ENCODE peak calls at places on chromosomes 12 and 14, in six cellular contexts. L is H1, R is HepG2, Q is K562, E is GM12891, M is GM12878. I is an unnamed sample.

GRCh38 chr14:102945346-102946130 is 23.1 kb downstream of the AMN start:
- DNase-seq in L (no peak), R (no peak), Q (no peak), E (no peak), M (no peak), I (no peak)

GRCh38 chr12:64127811-64128210 is 94.3 kb downstream of the KICS2 start:
- DNase-seq in L (no peak), R (no peak), Q (no peak), E (no peak), M (no peak), I (no peak)

GRCh38 chr12:68236421-68237059 is 10.9 kb upstream of the IL26 start:
- DNase-seq in L (no peak), R (peak), Q (peak), E (no peak), M (peak), I (no peak)

GRCh38 chr14:49960453-49960852 is 67.6 kb downstream of the ARF6 start:
- DNase-seq in L (no peak), R (no peak), Q (no peak), E (no peak), M (no peak), I (no peak)

GRCh38 chr14:54186821-54187365 is 209.9 kb upstream of the CDKN3 start:
- DNase-seq in L (no peak), R (no peak), Q (no peak), E (no peak), M (no peak), I (no peak)

GRCh38 chr14:99821519-99822165 is 28.4 kb downstream of the EML1 start:
- DNase-seq in L (no peak), R (no peak), Q (no peak), E (no peak), M (no peak), I (no peak)

GRCh38 chr12:72241552-72241951 is 30.6 kb upstream of the TRHDE start:
- DNase-seq in L (no peak), R (no peak), Q (no peak), E (no peak), M (no peak), I (no peak)

GRCh38 chr14:106788534-106788933 is 1262.2 kb downstream of the TMEM121 start:
- DNase-seq in L (no peak), R (no peak), Q (no peak), E (no peak), M (no peak), I (no peak)

GRCh38 chr14:65336191-65336591 is 76.3 kb upstream of the FUT8 start:
- DNase-seq in L (no peak), R (no peak), Q (no peak), E (no peak), M (no peak), I (no peak)

GRCh38 chr14:31159682-31160296 is 47.8 kb downstream of the HECTD1 start:
- DNase-seq in L (no peak), R (no peak), Q (no peak), E (no peak), M (no peak), I (no peak)

GRCh38 chr12:47397664-47398281 is 308.1 kb downstream of the RPAP3 start:
- DNase-seq in L (no peak), R (peak), Q (peak), E (no peak), M (no peak), I (no peak)

GRCh38 chr14:77791225-77791600 is 8.7 kb upstream of the ADCK1 start:
- DNase-seq in L (no peak), R (peak), Q (no peak), E (no peak), M (no peak), I (no peak)

GRCh38 chr12:66428261-66428660 is 126.0 kb downstream of the HELB start:
- DNase-seq in L (no peak), R (no peak), Q (no peak), E (no peak), M (no peak), I (no peak)

GRCh38 chr12:10140001-10140400 is 10.0 kb upstream of the CLEC7A start:
- DNase-seq in L (no peak), R (peak), Q (peak), E (no peak), M (peak), I (no peak)

GRCh38 chr12:95380997-95381786 is 92.8 kb upstream of the METAP2 start:
- DNase-seq in L (no peak), R (no peak), Q (no peak), E (no peak), M (no peak), I (no peak)

GRCh38 chr14:97994020-97994531 is 1196.9 kb downstream of the VRK1 start:
- DNase-seq in L (no peak), R (no peak), Q (no peak), E (no peak), M (no peak), I (no peak)

GRCh38 chr12:66600805-66601392 is 78.0 kb downstream of the GRIP1 start:
- DNase-seq in L (no peak), R (no peak), Q (no peak), E (no peak), M (no peak), I (no peak)

GRCh38 chr14:64253672-64254071 is 40.5 kb downstream of the ESR2 start:
- DNase-seq in L (no peak), R (no peak), Q (no peak), E (no peak), M (no peak), I (no peak)

DNA sequence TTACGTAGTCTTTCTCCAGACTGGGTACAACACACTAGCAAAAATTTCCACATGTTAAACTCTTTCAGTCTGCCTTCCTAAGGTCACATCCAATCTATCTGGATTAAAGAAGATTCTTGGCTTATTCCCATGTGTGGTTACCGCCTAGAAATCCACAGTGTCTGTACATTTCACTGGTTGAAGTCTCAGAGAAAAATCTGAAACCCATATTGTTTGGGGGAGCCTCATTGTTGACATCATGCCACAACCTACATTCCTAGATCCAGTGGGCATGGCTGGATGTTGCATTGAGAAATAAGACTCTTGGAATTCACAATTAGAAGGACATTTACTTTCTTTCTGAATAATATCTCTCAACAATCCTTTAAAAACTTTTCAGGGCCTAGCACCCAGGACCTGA is 151.4 kb downstream of the C12orf75 start:
- DNase-seq in L (no peak), R (no peak), Q (no peak), E (no peak), M (no peak), I (no peak)
- TF ChIP-seq TAF1 in L (no peak), R (no peak), Q (no peak), E (no peak), M (no peak), I (no peak)

GRCh38 chr14:23301288-23301968 is 1.2 kb downstream of the PPP1R3E start:
- DNase-seq in L (peak), R (peak), Q (peak), E (peak), M (peak), I (peak)

GRCh38 chr14:23299986-23300686 is 2.5 kb downstream of the PPP1R3E start:
- DNase-seq in L (no peak), R (no peak), Q (no peak), E (no peak), M (no peak), I (no peak)

GRCh38 chr14:23302290-23303225 is at the start of gene PPP1R3E:
- DNase-seq in L (peak), R (peak), Q (peak), E (peak), M (no peak), I (peak)

GRCh38 chr14:23300687-23301223 is 1.9 kb downstream of the PPP1R3E start:
- DNase-seq in L (no peak), R (peak), Q (peak), E (no peak), M (no peak), I (no peak)

DNA sequence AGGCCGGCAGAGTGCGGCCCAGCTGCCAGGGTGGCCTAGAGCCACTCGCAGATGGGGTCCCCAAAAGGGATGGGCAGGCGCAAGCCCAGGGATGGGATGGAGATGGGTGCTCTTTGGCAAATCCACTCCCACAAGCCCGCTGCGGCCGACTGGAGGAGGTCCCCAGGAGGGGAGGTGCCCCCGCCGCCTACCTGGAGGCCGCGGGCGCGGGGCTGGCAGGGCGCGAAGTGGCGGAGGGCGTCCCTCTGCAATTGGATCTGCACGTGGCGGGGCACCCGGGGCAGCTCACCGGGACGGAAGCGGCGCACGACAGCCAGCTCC is 730 bp downstream of the PPP1R3E start:
- DNase-seq in L (no peak), R (no peak), Q (no peak), E (no peak), M (no peak), I (no peak)
- TF ChIP-seq POLR2A in L (peak), R (no peak), Q (peak), E (peak), M (peak), I (peak)

GRCh38 chr14:74271365-74271764 is 31.4 kb downstream of the ABCD4 start:
- DNase-seq in L (no peak), R (no peak), Q (no peak), E (no peak), M (no peak), I (no peak)

GRCh38 chr14:74281069-74281468 is 21.7 kb downstream of the ABCD4 start:
- DNase-seq in L (no peak), R (no peak), Q (no peak), E (no peak), M (no peak), I (no peak)

GRCh38 chr14:74278080-74278479 is 24.7 kb downstream of the ABCD4 start:
- DNase-seq in L (no peak), R (no peak), Q (no peak), E (no peak), M (no peak), I (no peak)

DNA sequence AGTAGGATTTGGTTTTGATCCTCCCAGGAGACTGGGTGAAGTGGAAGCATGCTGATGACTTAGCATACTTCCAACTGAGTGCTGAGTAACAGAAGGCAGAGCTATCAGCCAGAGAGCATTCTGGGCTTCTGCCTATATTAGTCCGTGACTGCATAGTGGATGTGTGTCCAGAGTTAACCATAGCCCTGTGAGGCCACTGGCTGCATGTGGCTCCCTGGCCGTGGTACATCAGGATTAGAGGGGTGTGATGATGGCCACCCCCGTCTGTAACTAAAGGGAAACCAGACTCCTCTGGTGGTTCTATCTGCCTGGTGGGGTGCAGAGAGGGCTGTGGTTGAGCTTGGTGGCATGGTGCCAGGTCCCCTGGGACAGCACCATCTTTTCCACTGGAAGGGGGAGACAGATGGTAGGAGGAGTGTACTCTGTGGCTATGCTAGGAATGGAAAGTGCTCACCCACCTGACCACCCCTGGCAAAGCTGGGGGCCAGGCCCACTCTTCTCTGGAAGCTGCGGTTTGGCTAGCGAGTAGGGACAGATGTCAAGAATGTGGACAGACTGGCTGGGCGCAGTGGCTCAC is 27.4 kb downstream of the ABCD4 start:
- DNase-seq in L (no peak), R (no peak), Q (peak), E (no peak), M (no peak), I (no peak)
- TF ChIP-seq TAF1 in L (no peak), R (no peak), Q (no peak), E (no peak), M (no peak), I (no peak)

DNA sequence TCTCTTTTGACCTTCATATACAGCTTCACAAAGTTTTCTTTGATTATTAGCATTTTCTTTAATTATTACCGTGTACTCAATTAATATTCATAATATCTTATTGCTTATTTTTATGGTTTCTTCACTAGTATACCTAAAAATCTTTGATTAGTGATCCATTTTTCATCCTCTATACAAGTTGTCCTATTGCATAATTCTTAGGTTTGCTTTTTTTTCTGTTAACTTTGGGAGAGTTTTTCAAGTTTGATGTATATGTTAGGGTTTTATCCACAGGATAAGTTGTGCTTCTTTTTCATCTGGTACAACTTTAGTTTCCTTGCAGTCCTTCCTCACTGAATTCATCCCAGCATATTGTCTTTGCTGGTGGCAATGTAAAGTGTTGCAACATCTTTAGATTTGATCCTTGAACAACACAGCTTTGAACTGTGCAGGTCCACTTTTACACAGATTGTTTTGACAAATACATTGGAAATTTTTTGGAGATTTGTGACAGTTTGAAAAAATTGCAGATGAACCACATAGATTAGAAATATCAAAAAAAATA is 88.6 kb upstream of the NAV3 start:
- DNase-seq in L (no peak), R (peak), Q (no peak), E (no peak), M (no peak), I (no peak)
- TF ChIP-seq POLR2A in L (no peak), R (no peak), Q (no peak), E (no peak), M (no peak), I (no peak)

GRCh38 chr14:33016611-33017010 is 77.9 kb downstream of the NPAS3 start:
- DNase-seq in L (no peak), R (no peak), Q (no peak), E (no peak), M (no peak), I (no peak)
- TF ChIP-seq TAF1 in L (no peak), R (no peak), Q (no peak), E (no peak), M (no peak), I (no peak)

DNA sequence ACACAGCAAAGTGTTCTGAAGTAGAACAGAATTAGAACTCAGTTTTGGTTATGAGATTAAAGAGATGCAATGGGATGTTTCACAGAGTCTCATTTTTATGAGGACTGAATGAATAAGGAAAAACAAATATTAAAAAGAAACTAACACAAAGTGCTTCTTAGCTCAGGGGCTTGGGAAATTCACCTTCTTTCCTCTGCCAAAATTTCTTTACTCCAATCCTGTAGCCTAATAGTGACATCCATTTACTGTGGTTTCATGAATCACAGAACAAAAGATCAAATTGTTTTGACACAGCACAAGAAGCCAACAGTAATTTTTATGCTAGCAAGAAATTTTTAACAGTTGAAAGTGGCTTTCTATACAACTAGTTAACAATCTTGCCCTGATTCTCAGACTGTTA is 37.7 kb downstream of the AREL1 start:
- DNase-seq in L (no peak), R (no peak), Q (no peak), E (no peak), M (no peak), I (no peak)
- TF ChIP-seq POLR2A in L (no peak), R (no peak), Q (no peak), E (no peak), M (no peak), I (no peak)